ENCODE peak calls at places on chromosomes 11 and 22, in ten cellular contexts. F is activated naive CD4-positive, alpha-beta T cell; Y is putamen; V is NCI-H1105 treated with DMSO at 0.1 percent for 48 hours; B is T-cell; L is upper lobe of right lung; W is fibroblast of pulmonary artery; T is hypothalamus; M is Right ventricle myocardium superior; A is esophagus muscularis mucosa. R is an unnamed sample.

GRCh38 chr11:44578279-44578678 is 12.8 kb downstream of the CD82 start:
- DNase-seq in A (no peak), F (no peak), T (no peak), M (no peak), Y (no peak), L (no peak), W (no peak), V (no peak), B (no peak), R (no peak)

GRCh38 chr11:2668876-2669275 is 30.9 kb downstream of the KCNQ1OT1 start:
- DNase-seq in M (no peak), T (no peak), A (no peak), W (no peak), V (no peak), F (no peak), L (no peak), B (no peak), Y (no peak), R (no peak)

GRCh38 chr11:61777234-61778090 is 14.9 kb downstream of the TMEM258 start:
- DNase-seq in B (peak), Y (no peak), A (no peak), T (no peak), M (peak), W (no peak), V (peak), F (peak), L (no peak), R (peak)

GRCh38 chr11:64318694-64319420 is 936 bp downstream of the PRDX5 start:
- DNase-seq in T (no peak), V (no peak), W (no peak), L (peak), M (no peak), F (no peak), A (no peak), B (no peak), Y (no peak), R (no peak)

GRCh38 chr11:15233386-15233785 is 118.7 kb downstream of the INSC start:
- DNase-seq in W (no peak), Y (no peak), F (no peak), V (no peak), A (no peak), B (no peak), T (no peak), M (no peak), L (no peak), R (no peak)

GRCh38 chr11:124717421-124717785 is 22.3 kb upstream of the NRGN start:
- DNase-seq in F (no peak), B (no peak), Y (no peak), V (no peak), A (no peak), L (no peak), W (peak), T (no peak), M (no peak), R (no peak)

GRCh38 chr22:35301370-35301874 is 1.7 kb downstream of the TOM1 start:
- DNase-seq in W (peak), L (peak), T (no peak), V (no peak), Y (no peak), B (no peak), F (no peak), M (peak), A (no peak), R (no peak)

GRCh38 chr11:116033931-116034553 is 529.8 kb upstream of the CADM1 start:
- DNase-seq in W (no peak), A (no peak), V (peak), Y (no peak), L (peak), M (no peak), F (no peak), T (no peak), B (no peak), R (no peak)

GRCh38 chr11:933002-933820 is 7.5 kb downstream of the AP2A2 start:
- DNase-seq in B (no peak), V (no peak), M (peak), A (no peak), L (no peak), F (no peak), W (peak), T (no peak), Y (no peak), R (no peak)

GRCh38 chr11:64371201-64371600 is 12.2 kb downstream of the RPS6KA4 start:
- DNase-seq in L (no peak), W (no peak), F (no peak), Y (no peak), B (no peak), M (no peak), T (no peak), A (no peak), V (no peak), R (no peak)

GRCh38 chr11:112281776-112282175 is 21.1 kb upstream of the PLET1 start:
- DNase-seq in L (no peak), B (no peak), V (peak), M (no peak), W (no peak), F (no peak), A (no peak), Y (no peak), T (no peak), R (no peak)

R was measured in activated T-helper 2 cell treated with anti-CD3 and anti-CD28 coated beads, Interferon-gamma antibody, Interleukin-2, Interleukin-4, amounts not matched to agents 10 μg/mL and 5 μg/mL and 100 μg/mL, durations not matched to agents 14 hours and 24 hours and 36 hours.